ENCODE peak calls at places on chromosomes 1 and 21, in ten cellular contexts. K is tibial nerve; U is suprapubic skin; J is HCT116; R is heart right ventricle; B is cardiac muscle cell; S is keratinocyte; V is AG04449; C is astrocyte of the cerebellum; A is effector memory CD4-positive, alpha-beta T cell. T is an unnamed sample.

GRCh38 chr21:35088235-35088865 is 39.2 kb upstream of the RUNX1 start:
- DNase-seq in R (no peak), U (no peak), J (no peak), B (no peak), S (no peak), A (no peak), C (no peak), K (no peak), V (no peak), T (no peak)

GRCh38 chr21:34881894-34882371 is 167.2 kb downstream of the RUNX1 start:
- DNase-seq in K (no peak), A (no peak), U (no peak), V (peak), R (no peak), J (no peak), S (peak), B (no peak), C (no peak), T (no peak)

GRCh38 chr1:182385885-182386853 is 5.4 kb downstream of the GLUL start:
- DNase-seq in B (no peak), J (no peak), A (no peak), R (peak), V (no peak), S (no peak), K (peak), C (no peak), U (no peak), T (no peak)

GRCh38 chr1:39269791-39270342 is 65.4 kb downstream of the MACF1 start:
- DNase-seq in V (peak), C (no peak), U (no peak), J (no peak), K (peak), A (no peak), B (no peak), R (no peak), S (no peak), T (peak)

GRCh38 chr1:231964955-231965354 is 338.4 kb downstream of the DISC1 start:
- DNase-seq in B (no peak), U (no peak), J (no peak), V (no peak), A (no peak), K (peak), R (no peak), S (no peak), C (no peak), T (no peak)

GRCh38 chr1:113271039-113271438 is 119.3 kb upstream of the MAGI3 start:
- DNase-seq in C (no peak), A (no peak), S (no peak), K (no peak), U (no peak), B (no peak), V (no peak), R (no peak), J (no peak), T (no peak)

GRCh38 chr1:38123356-38123755 is 76.8 kb upstream of the POU3F1 start:
- DNase-seq in J (no peak), S (no peak), A (no peak), C (no peak), K (no peak), U (no peak), V (no peak), R (no peak), B (no peak), T (no peak)

GRCh38 chr1:230710543-230710904 is 3.4 kb downstream of the AGT start:
- DNase-seq in S (no peak), V (no peak), C (no peak), J (no peak), U (no peak), K (no peak), B (no peak), R (no peak), A (no peak), T (no peak)

GRCh38 chr1:152380932-152381331 is 21.1 kb upstream of the FLG2 start:
- DNase-seq in U (no peak), J (no peak), V (no peak), A (no peak), K (no peak), C (no peak), B (no peak), R (no peak), S (no peak), T (no peak)

GRCh38 chr1:165632491-165632890 is 1.5 kb downstream of the MGST3 start:
- DNase-seq in C (no peak), A (no peak), U (no peak), V (no peak), B (peak), S (no peak), J (no peak), K (no peak), R (peak), T (no peak)

GRCh38 chr21:25742900-25743299 is 8.1 kb downstream of the GABPA start:
- DNase-seq in S (no peak), U (no peak), K (no peak), C (no peak), B (no peak), V (no peak), J (no peak), A (no peak), R (no peak), T (no peak)

GRCh38 chr1:61742620-61743431 is 546 bp downstream of the PATJ start:
- DNase-seq in B (peak), R (peak), J (no peak), S (no peak), C (no peak), U (peak), K (peak), V (no peak), A (no peak), T (no peak)

GRCh38 chr1:154778280-154778679 is 91.8 kb downstream of the KCNN3 start:
- DNase-seq in R (no peak), B (no peak), A (no peak), S (no peak), U (no peak), J (no peak), V (no peak), K (no peak), C (no peak), T (no peak)

GRCh38 chr1:23018661-23019093 is 591 bp upstream of the KDM1A start:
- DNase-seq in U (no peak), R (no peak), B (no peak), S (no peak), C (no peak), A (no peak), J (no peak), V (no peak), K (no peak), T (no peak)

GRCh38 chr1:208935517-208936187 is 647.9 kb upstream of the CAMK1G start:
- DNase-seq in C (no peak), V (no peak), S (no peak), J (no peak), A (no peak), B (no peak), K (no peak), R (no peak), U (no peak), T (no peak)

DNA sequence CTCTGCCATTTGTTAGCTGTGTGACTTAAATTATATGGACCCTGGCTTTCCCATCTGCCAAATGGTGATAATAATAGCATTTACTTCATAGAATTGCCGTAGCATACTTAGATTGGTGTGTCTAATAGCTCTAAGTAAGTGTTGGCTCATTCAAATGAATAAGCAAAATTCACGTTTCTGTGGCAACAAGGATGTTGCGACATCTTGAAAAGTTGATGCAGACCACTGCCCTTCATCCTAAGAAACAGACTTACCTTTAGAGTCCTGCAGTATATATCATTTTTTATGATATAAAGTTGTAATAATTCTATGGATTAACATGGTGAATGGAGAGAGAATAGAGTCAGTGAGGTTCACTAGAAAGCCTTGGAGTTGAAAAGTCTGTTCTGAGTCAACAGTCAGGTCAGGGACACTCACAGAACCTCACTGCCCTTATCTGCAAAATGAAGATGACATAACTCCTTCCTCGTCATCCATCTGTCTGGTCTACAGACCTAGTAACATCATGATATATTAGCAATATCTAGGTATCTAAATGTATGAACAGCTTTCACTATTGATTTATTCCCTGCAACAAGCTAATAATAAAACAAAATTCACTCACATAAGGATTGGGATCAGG is 167.3 kb upstream of the C8B start:
- DNase-seq in C (no peak), B (no peak), S (no peak), V (no peak), R (no peak), J (no peak), A (no peak), U (no peak), K (no peak), T (no peak)
- H3K4me3 ChIP-seq in C (no peak), B (no peak), S (no peak), V (no peak), R (no peak), J (no peak), A (no peak), U (no peak), K (no peak), T (no peak)

DNA sequence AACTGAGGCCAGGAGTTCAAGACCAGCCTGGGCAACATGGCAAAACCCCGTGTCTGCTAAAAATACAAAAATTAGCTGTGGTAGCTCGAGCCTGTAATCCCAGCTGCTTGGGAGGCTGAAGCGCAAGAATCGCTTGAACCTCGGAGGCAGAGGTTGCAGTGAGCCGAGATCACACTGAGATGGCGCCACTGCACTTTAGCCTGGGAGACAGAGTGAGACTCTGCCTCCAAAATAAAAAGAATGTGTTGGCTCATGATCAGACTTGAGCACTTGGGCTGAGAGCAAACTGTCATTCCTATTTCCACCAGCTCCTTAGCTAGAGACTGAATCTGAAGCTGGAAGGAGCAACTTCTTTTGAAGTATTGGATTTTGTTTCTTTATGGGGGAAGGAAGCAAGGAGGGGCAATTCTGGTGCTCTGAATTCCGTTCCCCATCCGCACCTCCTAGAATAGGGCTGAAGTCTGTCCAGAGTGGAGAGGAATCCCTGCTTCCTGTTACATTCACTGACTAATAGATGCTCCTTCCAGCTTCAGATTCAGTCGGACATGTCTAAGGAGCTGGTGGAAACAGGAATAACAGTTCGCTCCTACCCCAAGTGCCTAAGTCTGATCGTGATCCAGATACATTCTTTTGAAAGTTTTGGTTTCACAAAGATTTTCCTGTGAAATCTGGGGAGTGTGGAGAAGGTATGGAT is 3.8 kb downstream of the ZNF672 start:
- DNase-seq in U (peak), B (peak), K (peak), V (no peak), C (no peak), J (no peak), R (peak), A (no peak), S (no peak), T (no peak)
- H3K4me3 ChIP-seq in U (no peak), B (no peak), K (no peak), V (no peak), C (no peak), J (no peak), R (no peak), A (no peak), S (peak), T (no peak)

GRCh38 chr1:245512980-245513578 is 358.3 kb downstream of the KIF26B start:
- DNase-seq in B (peak), U (no peak), S (no peak), C (no peak), A (no peak), V (no peak), J (no peak), K (no peak), R (no peak), T (no peak)
- H3K4me3 ChIP-seq in B (no peak), U (peak), S (no peak), C (no peak), A (no peak), V (no peak), J (no peak), K (no peak), R (peak), T (no peak)

GRCh38 chr1:15420853-15421465 is 11.3 kb downstream of the EFHD2 start:
- DNase-seq in V (no peak), U (no peak), R (no peak), B (no peak), C (no peak), S (no peak), J (no peak), A (no peak), K (no peak), T (no peak)
- H3K4me3 ChIP-seq in V (no peak), U (no peak), R (no peak), B (no peak), C (no peak), S (no peak), J (no peak), A (no peak), K (no peak), T (no peak)

DNA sequence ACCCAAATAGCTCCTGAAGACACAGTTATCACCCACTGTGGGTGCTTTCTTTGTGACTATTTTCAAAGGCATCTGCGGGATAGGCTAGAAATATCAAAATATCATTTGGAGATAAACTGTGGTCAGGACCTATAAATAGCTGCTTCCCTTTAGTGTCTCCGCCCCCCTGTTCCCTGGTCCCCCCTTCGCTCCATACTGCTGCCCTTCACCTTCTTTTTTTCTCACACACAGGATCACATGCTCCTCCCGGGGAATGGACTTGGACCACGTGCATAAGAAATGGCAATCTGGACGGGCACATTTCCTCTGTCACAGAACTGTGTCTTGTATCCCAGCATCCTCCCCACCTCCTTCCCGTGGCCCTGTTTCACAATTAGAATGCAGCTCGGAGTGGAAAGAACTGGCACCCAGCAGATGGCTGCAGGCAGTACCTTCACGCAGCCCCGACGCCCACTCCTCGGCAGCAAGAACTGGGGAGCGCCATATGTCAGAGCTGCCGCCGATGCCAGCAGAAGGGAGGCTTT is 68.8 kb upstream of the SSX2IP start:
- DNase-seq in V (no peak), S (no peak), B (no peak), R (peak), C (no peak), U (no peak), K (peak), J (no peak), A (no peak), T (no peak)
- H3K4me3 ChIP-seq in V (no peak), S (no peak), B (no peak), R (peak), C (no peak), U (peak), K (no peak), J (no peak), A (no peak), T (no peak)

GRCh38 chr1:6090288-6090687 is 44.6 kb downstream of the KCNAB2 start:
- DNase-seq in J (no peak), U (no peak), S (no peak), V (no peak), R (no peak), A (no peak), K (no peak), B (no peak), C (no peak), T (no peak)
- H3K4me3 ChIP-seq in J (no peak), U (no peak), S (no peak), V (no peak), R (no peak), A (no peak), K (no peak), B (no peak), C (no peak), T (no peak)

DNA sequence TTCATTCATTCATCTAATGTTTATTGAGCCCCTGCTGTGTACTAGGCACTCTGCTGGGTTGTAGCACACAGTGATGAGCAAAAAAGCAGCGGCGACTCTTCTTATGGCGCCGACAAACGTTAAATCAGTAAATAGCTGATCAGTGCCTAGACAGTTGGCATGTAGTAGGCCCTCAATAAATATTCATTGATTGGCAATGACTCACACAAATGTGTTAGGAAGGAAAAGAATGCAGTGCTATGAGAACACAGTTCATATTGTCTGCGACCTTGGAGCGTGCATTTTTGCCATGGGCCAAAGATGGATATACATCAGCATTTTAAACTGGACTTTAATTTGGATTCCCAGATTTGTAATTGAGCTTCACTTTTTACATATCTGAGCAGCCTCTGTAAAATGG is 52.0 kb downstream of the PRDM2 start:
- DNase-seq in R (no peak), B (no peak), J (no peak), A (no peak), V (no peak), U (no peak), K (no peak), C (no peak), S (no peak), T (no peak)
- H3K4me3 ChIP-seq in R (no peak), B (no peak), J (no peak), A (no peak), V (no peak), U (peak), K (no peak), C (peak), S (no peak), T (no peak)

GRCh38 chr1:28507646-28508434 is 2.0 kb downstream of the RCC1 start:
- DNase-seq in B (no peak), S (no peak), R (no peak), A (no peak), C (no peak), V (no peak), J (no peak), U (no peak), K (no peak), T (no peak)

GRCh38 chr1:28512058-28512611 is 6.3 kb downstream of the RCC1 start:
- DNase-seq in U (no peak), S (no peak), R (no peak), A (no peak), K (no peak), B (no peak), J (no peak), C (no peak), V (no peak), T (no peak)

GRCh38 chr1:28509705-28510349 is 4.0 kb downstream of the RCC1 start:
- DNase-seq in K (no peak), J (no peak), U (no peak), C (no peak), V (no peak), R (no peak), S (no peak), A (no peak), B (no peak), T (no peak)

GRCh38 chr1:28508435-28508754 is 2.6 kb downstream of the RCC1 start:
- DNase-seq in A (no peak), K (no peak), C (no peak), J (no peak), R (no peak), S (no peak), U (no peak), V (no peak), B (peak), T (no peak)

GRCh38 chr1:28510350-28511223 is 4.7 kb downstream of the RCC1 start:
- DNase-seq in V (no peak), R (no peak), B (no peak), K (no peak), S (no peak), U (no peak), C (no peak), A (no peak), J (no peak), T (no peak)
- H3K4me3 ChIP-seq in V (peak), R (no peak), B (no peak), K (no peak), S (no peak), U (no peak), C (peak), A (peak), J (no peak), T (no peak)

T was measured in skeletal muscle cell.